ENCODE peak calls at places on chromosomes 1 and 21, in five cellular contexts. B, K, W, E and I are unnamed samples.

GRCh38 chr1:201346337-201346939 is 31.0 kb downstream of the TNNT2 start:
- DNase-seq in K (peak), W (no peak), B (no peak), E (peak), I (no peak)

GRCh38 chr1:172499636-172500141 is 33.3 kb upstream of the SUCO start:
- DNase-seq in K (no peak), W (no peak), B (no peak), E (peak), I (no peak)

GRCh38 chr1:62735491-62736171 is 47.4 kb upstream of the DOCK7 start:
- DNase-seq in W (peak), K (no peak), B (no peak), E (no peak), I (no peak)

GRCh38 chr1:90881034-90881433 is 140.8 kb downstream of the ZNF644 start:
- DNase-seq in K (no peak), W (no peak), B (no peak), E (no peak), I (no peak)

GRCh38 chr1:45769261-45769932 is 18.9 kb upstream of the IPP start:
- DNase-seq in W (no peak), K (peak), E (no peak), B (no peak), I (no peak)

GRCh38 chr21:32132409-32132808 is 146.4 kb downstream of the MIS18A start:
- DNase-seq in W (no peak), E (no peak), B (no peak), K (no peak), I (no peak)

GRCh38 chr1:1073743-1074587 is at the start of gene RNF223:
- DNase-seq in W (no peak), K (no peak), E (no peak), B (peak), I (no peak)

GRCh38 chr1:208126108-208126507 is 118.1 kb downstream of the PLXNA2 start:
- DNase-seq in E (no peak), W (no peak), B (no peak), K (no peak), I (no peak)

GRCh38 chr1:196317535-196318522 is 290.4 kb downstream of the KCNT2 start:
- DNase-seq in B (no peak), W (peak), E (peak), K (peak), I (no peak)

GRCh38 chr1:150484861-150485260 is 2.4 kb upstream of the TARS2 start:
- DNase-seq in E (no peak), K (no peak), W (no peak), B (no peak), I (no peak)

GRCh38 chr1:84888753-84889152 is 4.3 kb downstream of the LPAR3 start:
- DNase-seq in B (no peak), E (no peak), W (no peak), K (no peak), I (no peak)

GRCh38 chr1:236165238-236165981 is 23.1 kb downstream of the GPR137B start:
- DNase-seq in E (no peak), K (no peak), B (no peak), W (no peak), I (no peak)

GRCh38 chr1:209497729-209498128 is 85.8 kb upstream of the CAMK1G start:
- DNase-seq in K (no peak), B (no peak), E (no peak), W (no peak), I (no peak)

GRCh38 chr1:54543729-54544496 is 4.1 kb upstream of the ACOT11 start:
- DNase-seq in K (no peak), E (no peak), W (no peak), B (no peak), I (no peak)

GRCh38 chr1:6384135-6384534 is 9.4 kb downstream of the ACOT7 start:
- DNase-seq in K (no peak), B (no peak), W (no peak), E (no peak), I (no peak)

GRCh38 chr1:6380037-6380436 is 13.5 kb downstream of the ACOT7 start:
- DNase-seq in E (no peak), K (no peak), W (no peak), B (no peak), I (no peak)

GRCh38 chr1:6373961-6374720 is 19.4 kb downstream of the ACOT7 start:
- DNase-seq in E (no peak), B (no peak), W (no peak), K (no peak), I (no peak)

GRCh38 chr1:6378096-6378746 is 15.3 kb downstream of the ACOT7 start:
- DNase-seq in E (no peak), B (no peak), K (no peak), W (no peak), I (no peak)
- TF ChIP-seq CTCF in E (peak), B (no peak), K (peak), W (no peak), I (no peak)

GRCh38 chr1:4778056-4778455 is 123.6 kb downstream of the AJAP1 start:
- DNase-seq in E (peak), W (no peak), B (no peak), K (peak), I (peak)
- TF ChIP-seq CTCF in E (no peak), W (no peak), B (no peak), K (peak), I (peak)

DNA sequence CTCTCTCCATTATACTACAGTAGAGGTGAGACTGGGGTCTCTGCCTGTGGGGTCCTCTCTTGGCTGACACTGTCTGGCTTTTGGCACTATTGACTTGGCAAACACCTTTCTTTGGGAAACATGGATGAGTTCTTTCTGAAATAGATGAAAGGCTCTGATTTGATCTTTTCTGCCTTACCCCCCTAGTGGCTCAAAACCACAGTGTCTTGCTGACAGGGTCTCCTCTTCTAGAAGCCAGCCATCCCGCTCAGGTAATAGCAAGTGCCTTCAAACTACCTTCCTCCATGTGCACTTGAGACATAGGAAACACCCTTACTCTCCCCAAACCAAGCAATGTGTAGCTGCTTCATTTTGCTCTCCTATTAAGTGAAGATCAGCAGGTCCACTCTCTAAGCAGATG is 260.4 kb downstream of the BRINP2 start:
- DNase-seq in K (no peak), W (no peak), B (no peak), E (no peak), I (no peak)
- TF ChIP-seq CTCF in K (no peak), W (no peak), B (no peak), E (no peak), I (no peak)

GRCh38 chr21:28018741-28019669 is 973.7 kb downstream of the LTN1 start:
- DNase-seq in E (no peak), K (peak), B (peak), W (no peak), I (peak)
- TF ChIP-seq CTCF in E (no peak), K (peak), B (no peak), W (no peak), I (peak)

DNA sequence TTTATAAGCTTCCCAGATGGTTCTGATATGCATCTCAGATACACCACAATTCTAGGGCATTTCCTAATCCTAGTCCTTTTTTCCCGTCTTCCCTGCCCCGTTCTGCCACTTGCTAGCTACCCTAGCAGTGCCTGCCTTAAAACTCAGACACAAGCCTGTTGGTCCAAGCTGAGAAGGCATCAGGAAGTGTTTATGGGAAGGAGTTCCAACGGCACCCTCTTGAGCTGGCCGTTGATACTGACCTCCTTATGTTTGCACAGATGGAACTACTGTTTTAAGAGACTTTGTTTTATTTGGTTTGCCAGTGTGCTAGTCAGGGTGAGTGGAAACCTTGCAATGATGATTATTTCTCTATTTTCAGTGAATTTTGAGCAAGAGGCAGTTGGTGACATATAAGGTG is 67.2 kb downstream of the UCK2 start:
- DNase-seq in E (no peak), B (no peak), K (no peak), W (no peak), I (no peak)
- TF ChIP-seq CTCF in E (no peak), B (no peak), K (no peak), W (no peak), I (no peak)

GRCh38 chr21:34670962-34671348 is 2.2 kb downstream of the CLIC6 start:
- DNase-seq in W (no peak), B (no peak), E (no peak), K (no peak), I (no peak)
- TF ChIP-seq CTCF in W (no peak), B (no peak), E (no peak), K (no peak), I (no peak)

GRCh38 chr1:10471411-10472219 is 714 bp downstream of the DFFA start:
- DNase-seq in B (no peak), W (no peak), E (no peak), K (no peak), I (no peak)

GRCh38 chr1:10473145-10473765 is 926 bp upstream of the DFFA start:
- DNase-seq in W (no peak), K (no peak), B (no peak), E (no peak), I (no peak)

GRCh38 chr1:10470043-10470442 is 2.3 kb downstream of the DFFA start:
- DNase-seq in E (no peak), K (no peak), B (no peak), W (no peak), I (no peak)

GRCh38 chr1:10474613-10475507 is at the start of gene PEX14:
- DNase-seq in E (peak), K (peak), W (peak), B (peak), I (peak)

GRCh38 chr1:10472220-10473144 is at the start of gene DFFA:
- DNase-seq in K (peak), W (peak), B (peak), E (peak), I (peak)
- TF ChIP-seq CTCF in K (no peak), W (no peak), B (no peak), E (no peak), I (peak)